ENCODE peak calls at places on chromosomes 2 and 18, in nine cellular contexts. A is left ventricle myocardium superior, Y is WERI-Rb-1, X is NCI-H1930, S is SW480, P is spleen, Z is fibroblast of mammary gland, R is hippocampal formation, N is left lobe of liver. Q is an unnamed sample.

GRCh38 chr2:33001823-33002222 is 55.1 kb downstream of the LTBP1 start:
- DNase-seq in A (no peak), Y (no peak), X (no peak), S (no peak), P (no peak), Z (no peak), R (no peak), N (peak), Q (no peak)

GRCh38 chr2:24402242-24403092 is 42.1 kb upstream of the ITSN2 start:
- DNase-seq in A (no peak), Y (no peak), X (no peak), S (no peak), P (no peak), Z (no peak), R (no peak), N (no peak), Q (no peak)

GRCh38 chr2:127615511-127616166 is 30.3 kb upstream of the GPR17 start:
- DNase-seq in A (peak), Y (peak), X (no peak), S (no peak), P (peak), Z (no peak), R (no peak), N (peak), Q (peak)

GRCh38 chr2:231709636-231709980 is 1.3 kb downstream of the PTMA start:
- DNase-seq in A (no peak), Y (no peak), X (no peak), S (no peak), P (peak), Z (peak), R (no peak), N (peak), Q (peak)

GRCh38 chr18:35604369-35604768 is 22.8 kb downstream of the GALNT1 start:
- DNase-seq in A (no peak), Y (no peak), X (no peak), S (no peak), P (no peak), Z (no peak), R (no peak), N (no peak), Q (no peak)

GRCh38 chr2:174835797-174836255 is 71.6 kb upstream of the CHRNA1 start:
- DNase-seq in A (no peak), Y (peak), X (no peak), S (no peak), P (no peak), Z (peak), R (no peak), N (no peak), Q (no peak)

GRCh38 chr2:190318514-190318913 is 1.1 kb downstream of the HIBCH start:
- DNase-seq in A (no peak), Y (no peak), X (no peak), S (no peak), P (no peak), Z (peak), R (no peak), N (no peak), Q (no peak)

GRCh38 chr18:3332376-3332775 is 70.4 kb downstream of the MYL12B start:
- DNase-seq in A (no peak), Y (no peak), X (no peak), S (no peak), P (no peak), Z (peak), R (no peak), N (no peak), Q (no peak)

GRCh38 chr18:29969876-29970275 is 1072.7 kb downstream of the DSC3 start:
- DNase-seq in A (no peak), Y (no peak), X (no peak), S (no peak), P (no peak), Z (no peak), R (no peak), N (no peak), Q (no peak)

GRCh38 chr2:51597086-51597485 is 565.2 kb upstream of the NRXN1 start:
- DNase-seq in A (no peak), Y (no peak), X (no peak), S (no peak), P (no peak), Z (no peak), R (no peak), N (no peak), Q (no peak)

GRCh38 chr18:24727685-24728084 is 267.2 kb downstream of the HRH4 start:
- DNase-seq in A (no peak), Y (peak), X (no peak), S (no peak), P (no peak), Z (no peak), R (no peak), N (no peak), Q (no peak)

GRCh38 chr2:239762742-239763269 is 262.3 kb downstream of the NDUFA10 start:
- DNase-seq in A (no peak), Y (no peak), X (no peak), S (no peak), P (peak), Z (no peak), R (no peak), N (no peak), Q (peak)

GRCh38 chr2:69957970-69958369 is 3.5 kb downstream of the ASPRV1 start:
- DNase-seq in A (no peak), Y (no peak), X (no peak), S (no peak), P (no peak), Z (no peak), R (no peak), N (no peak), Q (no peak)

GRCh38 chr2:149290662-149291061 is 39.7 kb upstream of the LYPD6 start:
- DNase-seq in A (no peak), Y (no peak), X (no peak), S (no peak), P (no peak), Z (no peak), R (no peak), N (no peak), Q (no peak)

GRCh38 chr2:154689158-154689557 is 9.3 kb upstream of the KCNJ3 start:
- DNase-seq in A (no peak), Y (no peak), X (no peak), S (no peak), P (no peak), Z (no peak), R (no peak), N (no peak), Q (no peak)

GRCh38 chr2:190335225-190335559 is 8.2 kb upstream of the INPP1 start:
- DNase-seq in A (no peak), Y (no peak), X (no peak), S (no peak), P (no peak), Z (no peak), R (no peak), N (no peak), Q (no peak)

GRCh38 chr2:28411166-28411755 is 18.6 kb downstream of the FOSL2 start:
- DNase-seq in A (no peak), Y (no peak), X (no peak), S (no peak), P (no peak), Z (no peak), R (no peak), N (no peak), Q (peak)

GRCh38 chr18:25732862-25733261 is 357.6 kb downstream of the SS18 start:
- DNase-seq in A (no peak), Y (no peak), X (no peak), S (no peak), P (no peak), Z (no peak), R (no peak), N (no peak), Q (no peak)

GRCh38 chr2:46306320-46306719 is 9.1 kb downstream of the EPAS1 start:
- DNase-seq in A (no peak), Y (no peak), X (peak), S (peak), P (no peak), Z (peak), R (no peak), N (no peak), Q (no peak)

GRCh38 chr2:196914867-196915465 is 11.5 kb downstream of the PGAP1 start:
- DNase-seq in A (no peak), Y (no peak), X (no peak), S (no peak), P (no peak), Z (no peak), R (no peak), N (no peak), Q (no peak)

GRCh38 chr2:19541884-19542283 is 183.5 kb upstream of the OSR1 start:
- DNase-seq in A (no peak), Y (no peak), X (no peak), S (peak), P (no peak), Z (no peak), R (no peak), N (no peak), Q (no peak)

GRCh38 chr18:79600596-79600995 is 79.0 kb upstream of the CTDP1 start:
- DNase-seq in A (no peak), Y (no peak), X (no peak), S (no peak), P (peak), Z (no peak), R (no peak), N (no peak), Q (peak)

GRCh38 chr2:8546319-8547283 is 135.3 kb upstream of the ID2 start:
- DNase-seq in A (no peak), Y (no peak), X (no peak), S (no peak), P (peak), Z (no peak), R (no peak), N (peak), Q (peak)

GRCh38 chr2:218209078-218209477 is 7.9 kb upstream of the ARPC2 start:
- DNase-seq in A (no peak), Y (no peak), X (no peak), S (no peak), P (no peak), Z (no peak), R (no peak), N (no peak), Q (no peak)

GRCh38 chr2:195683174-195683573 is 26.1 kb downstream of the SLC39A10 start:
- DNase-seq in A (no peak), Y (no peak), X (no peak), S (no peak), P (no peak), Z (peak), R (no peak), N (no peak), Q (no peak)